ENCODE peak calls at places on chromosomes 7 and 10, in four cellular contexts. One of them, this sample, is unnamed.

GRCh38 chr7:155792999-155793560 is 19.2 kb downstream of the SHH start:
- DNase-seq in astrocyte of the spinal cord: no peak
- DNase-seq in GM23248: no peak
- DNase-seq in right lobe of liver: no peak
- DNase-seq in this sample: no peak

GRCh38 chr7:42108803-42109528 is 128.0 kb downstream of the GLI3 start:
- DNase-seq in astrocyte of the spinal cord: no peak
- DNase-seq in GM23248: no peak
- DNase-seq in right lobe of liver: no peak
- DNase-seq in this sample: no peak

GRCh38 chr7:66283003-66283920 is 78.1 kb downstream of the TPST1 start:
- DNase-seq in astrocyte of the spinal cord: peak
- DNase-seq in GM23248: peak
- DNase-seq in right lobe of liver: no peak
- DNase-seq in this sample: no peak

GRCh38 chr7:106870983-106871410 is 5.9 kb downstream of the PIK3CG start:
- DNase-seq in astrocyte of the spinal cord: peak
- DNase-seq in GM23248: peak
- DNase-seq in right lobe of liver: no peak
- DNase-seq in this sample: no peak

GRCh38 chr7:130009848-130010688 is 41.1 kb downstream of the ZC3HC1 start:
- DNase-seq in astrocyte of the spinal cord: peak
- DNase-seq in GM23248: peak
- DNase-seq in right lobe of liver: no peak
- DNase-seq in this sample: no peak

GRCh38 chr10:86246279-86246940 is 120.2 kb downstream of the GRID1 start:
- DNase-seq in astrocyte of the spinal cord: no peak
- DNase-seq in GM23248: no peak
- DNase-seq in right lobe of liver: peak
- DNase-seq in this sample: no peak

GRCh38 chr7:90210925-90211324 is 615 bp upstream of the STEAP2 start:
- DNase-seq in astrocyte of the spinal cord: no peak
- DNase-seq in GM23248: peak
- DNase-seq in right lobe of liver: peak
- DNase-seq in this sample: no peak

GRCh38 chr10:98745645-98746044 is 298.9 kb upstream of the HPS1 start:
- DNase-seq in astrocyte of the spinal cord: no peak
- DNase-seq in GM23248: peak
- DNase-seq in right lobe of liver: no peak
- DNase-seq in this sample: no peak

GRCh38 chr7:44221231-44221791 is 20.5 kb downstream of the YKT6 start:
- DNase-seq in astrocyte of the spinal cord: no peak
- DNase-seq in GM23248: peak
- DNase-seq in right lobe of liver: peak
- DNase-seq in this sample: no peak

GRCh38 chr10:101941871-101942270 is 98.3 kb upstream of the KCNIP2 start:
- DNase-seq in astrocyte of the spinal cord: peak
- DNase-seq in GM23248: peak
- DNase-seq in right lobe of liver: no peak
- DNase-seq in this sample: no peak

GRCh38 chr10:129531195-129531968 is 64.3 kb downstream of the MGMT start:
- DNase-seq in astrocyte of the spinal cord: no peak
- DNase-seq in GM23248: peak
- DNase-seq in right lobe of liver: no peak
- DNase-seq in this sample: no peak

GRCh38 chr7:150003304-150003810 is 129.6 kb downstream of the ATP6V0E2 start:
- DNase-seq in astrocyte of the spinal cord: no peak
- DNase-seq in GM23248: no peak
- DNase-seq in right lobe of liver: no peak
- DNase-seq in this sample: no peak

GRCh38 chr10:109835257-109835656 is 88.1 kb downstream of the XPNPEP1 start:
- DNase-seq in astrocyte of the spinal cord: no peak
- DNase-seq in GM23248: no peak
- DNase-seq in right lobe of liver: no peak
- DNase-seq in this sample: no peak

GRCh38 chr10:120422459-120422858 is 34.6 kb upstream of the PLPP4 start:
- DNase-seq in astrocyte of the spinal cord: peak
- DNase-seq in GM23248: peak
- DNase-seq in right lobe of liver: no peak
- DNase-seq in this sample: no peak

GRCh38 chr7:2309889-2310331 is 4.3 kb downstream of the SNX8 start:
- DNase-seq in astrocyte of the spinal cord: peak
- DNase-seq in GM23248: no peak
- DNase-seq in right lobe of liver: no peak
- DNase-seq in this sample: no peak

GRCh38 chr10:88459523-88459922 is 123.6 kb downstream of the RNLS start:
- DNase-seq in astrocyte of the spinal cord: no peak
- DNase-seq in GM23248: no peak
- DNase-seq in right lobe of liver: no peak
- DNase-seq in this sample: no peak

GRCh38 chr10:123241391-123242141 is 87.4 kb downstream of the BUB3 start:
- DNase-seq in astrocyte of the spinal cord: no peak
- DNase-seq in GM23248: no peak
- DNase-seq in right lobe of liver: no peak
- DNase-seq in this sample: peak

This sample was measured in Jurkat, Clone E6-1.